ENCODE peak calls at places on chromosomes 3 and 15, in six cellular contexts. One of them, this sample, is unnamed.

GRCh38 chr15:31485911-31486461 is 159.4 kb downstream of the KLF13 start:
- DNase-seq in HepG2: no peak
- DNase-seq in GM12878: no peak
- DNase-seq in K562: no peak
- DNase-seq in SK-N-SH: no peak
- DNase-seq in GM12892: no peak
- DNase-seq in this sample: no peak

GRCh38 chr3:66661628-66662027 is 160.8 kb upstream of the LRIG1 start:
- DNase-seq in K562: no peak
- DNase-seq in GM12878: no peak
- DNase-seq in HepG2: no peak
- DNase-seq in GM12892: no peak
- DNase-seq in SK-N-SH: no peak
- DNase-seq in this sample: no peak

GRCh38 chr3:32922078-32922477 is 29.4 kb upstream of the CCR4 start:
- DNase-seq in SK-N-SH: no peak
- DNase-seq in HepG2: no peak
- DNase-seq in K562: no peak
- DNase-seq in GM12892: no peak
- DNase-seq in GM12878: no peak
- DNase-seq in this sample: no peak

GRCh38 chr3:137217733-137218132 is 259.9 kb downstream of the IL20RB start:
- DNase-seq in K562: peak
- DNase-seq in SK-N-SH: peak
- DNase-seq in HepG2: no peak
- DNase-seq in GM12878: no peak
- DNase-seq in GM12892: no peak
- DNase-seq in this sample: no peak

GRCh38 chr3:140290105-140290504 is 355.1 kb downstream of the CLSTN2 start:
- DNase-seq in GM12878: no peak
- DNase-seq in GM12892: no peak
- DNase-seq in K562: no peak
- DNase-seq in SK-N-SH: no peak
- DNase-seq in HepG2: no peak
- DNase-seq in this sample: no peak

GRCh38 chr3:121707531-121708273 is 41.8 kb downstream of the GOLGB1 start:
- DNase-seq in GM12892: no peak
- DNase-seq in K562: no peak
- DNase-seq in GM12878: no peak
- DNase-seq in HepG2: no peak
- DNase-seq in SK-N-SH: no peak
- DNase-seq in this sample: no peak

GRCh38 chr3:50314342-50314741 is 8.2 kb downstream of the HYAL2 start:
- DNase-seq in HepG2: no peak
- DNase-seq in GM12892: no peak
- DNase-seq in SK-N-SH: no peak
- DNase-seq in K562: no peak
- DNase-seq in GM12878: no peak
- DNase-seq in this sample: no peak

GRCh38 chr15:34271493-34271892 is 46.7 kb downstream of the EMC4 start:
- DNase-seq in GM12892: no peak
- DNase-seq in GM12878: no peak
- DNase-seq in K562: no peak
- DNase-seq in HepG2: peak
- DNase-seq in SK-N-SH: no peak
- DNase-seq in this sample: no peak

GRCh38 chr15:94259863-94260262 is 28.5 kb downstream of the MCTP2 start:
- DNase-seq in GM12892: no peak
- DNase-seq in HepG2: no peak
- DNase-seq in K562: no peak
- DNase-seq in SK-N-SH: no peak
- DNase-seq in GM12878: no peak
- DNase-seq in this sample: no peak

GRCh38 chr3:143329567-143330164 is 210.1 kb downstream of the CHST2 start:
- DNase-seq in SK-N-SH: peak
- DNase-seq in GM12892: no peak
- DNase-seq in GM12878: no peak
- DNase-seq in HepG2: peak
- DNase-seq in K562: no peak
- DNase-seq in this sample: no peak

GRCh38 chr15:95733931-95734330 is 596.6 kb upstream of the NR2F2 start:
- DNase-seq in GM12892: no peak
- DNase-seq in GM12878: no peak
- DNase-seq in SK-N-SH: no peak
- DNase-seq in HepG2: no peak
- DNase-seq in K562: no peak
- DNase-seq in this sample: no peak

GRCh38 chr15:83398591-83398990 is 48.5 kb upstream of the SH3GL3 start:
- DNase-seq in K562: no peak
- DNase-seq in HepG2: no peak
- DNase-seq in GM12878: no peak
- DNase-seq in SK-N-SH: no peak
- DNase-seq in GM12892: no peak
- DNase-seq in this sample: no peak

GRCh38 chr15:22891426-22892210 is 53.2 kb downstream of the NIPA2 start:
- DNase-seq in GM12878: no peak
- DNase-seq in K562: no peak
- DNase-seq in HepG2: no peak
- DNase-seq in GM12892: no peak
- DNase-seq in SK-N-SH: no peak
- DNase-seq in this sample: no peak

GRCh38 chr3:161055210-161055609 is 49.9 kb downstream of the B3GALNT1 start:
- DNase-seq in HepG2: no peak
- DNase-seq in SK-N-SH: peak
- DNase-seq in GM12892: no peak
- DNase-seq in K562: no peak
- DNase-seq in GM12878: no peak
- DNase-seq in this sample: no peak

GRCh38 chr3:70580021-70580420 is 267.6 kb upstream of the MDFIC2 start:
- DNase-seq in GM12892: no peak
- DNase-seq in SK-N-SH: no peak
- DNase-seq in K562: no peak
- DNase-seq in GM12878: no peak
- DNase-seq in HepG2: no peak
- DNase-seq in this sample: no peak

GRCh38 chr3:23723930-23724329 is 81.8 kb upstream of the UBE2E1 start:
- DNase-seq in GM12878: peak
- DNase-seq in GM12892: no peak
- DNase-seq in SK-N-SH: no peak
- DNase-seq in K562: no peak
- DNase-seq in HepG2: no peak
- DNase-seq in this sample: no peak
- TF ChIP-seq TAF1 in GM12878: no peak
- TF ChIP-seq TAF1 in GM12892: no peak
- TF ChIP-seq TAF1 in SK-N-SH: no peak
- TF ChIP-seq TAF1 in K562: no peak
- TF ChIP-seq TAF1 in HepG2: no peak
- TF ChIP-seq TAF1 in this sample: no peak

DNA sequence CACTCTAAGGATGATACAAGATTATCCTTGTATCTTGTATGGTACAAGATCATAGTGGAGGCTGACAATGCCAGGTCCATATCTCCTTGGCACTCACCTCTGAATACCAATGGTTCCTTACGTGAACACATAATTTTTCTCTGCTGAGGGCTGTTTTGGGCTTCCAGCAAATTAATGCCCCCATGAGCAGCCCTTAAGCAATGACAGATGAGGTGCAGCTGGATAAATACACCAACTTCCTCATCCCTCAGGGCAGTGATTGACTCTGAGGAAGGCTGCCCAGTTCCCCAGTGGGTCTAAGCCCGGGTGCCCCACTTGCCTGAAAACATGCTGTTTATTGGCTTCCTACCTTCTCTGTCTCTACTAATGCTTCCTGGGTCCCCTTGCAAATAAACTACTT is 185.0 kb upstream of the TSC22D2 start:
- DNase-seq in SK-N-SH: no peak
- DNase-seq in HepG2: no peak
- DNase-seq in K562: no peak
- DNase-seq in GM12892: no peak
- DNase-seq in GM12878: no peak
- DNase-seq in this sample: no peak
- TF ChIP-seq TAF1 in SK-N-SH: no peak
- TF ChIP-seq TAF1 in HepG2: no peak
- TF ChIP-seq TAF1 in K562: no peak
- TF ChIP-seq TAF1 in GM12892: no peak
- TF ChIP-seq TAF1 in GM12878: no peak
- TF ChIP-seq TAF1 in this sample: no peak

GRCh38 chr3:112084980-112085697 is 1.1 kb upstream of the C3orf52 start:
- DNase-seq in HepG2: peak
- DNase-seq in GM12878: no peak
- DNase-seq in K562: no peak
- DNase-seq in SK-N-SH: no peak
- DNase-seq in GM12892: no peak
- DNase-seq in this sample: no peak

GRCh38 chr3:112088944-112089343 is 2.8 kb downstream of the C3orf52 start:
- DNase-seq in SK-N-SH: no peak
- DNase-seq in GM12878: no peak
- DNase-seq in GM12892: no peak
- DNase-seq in HepG2: no peak
- DNase-seq in K562: no peak
- DNase-seq in this sample: no peak

GRCh38 chr3:112087746-112088145 is 1.6 kb downstream of the C3orf52 start:
- DNase-seq in GM12892: no peak
- DNase-seq in SK-N-SH: no peak
- DNase-seq in GM12878: no peak
- DNase-seq in HepG2: no peak
- DNase-seq in K562: no peak
- DNase-seq in this sample: no peak

GRCh38 chr3:112086857-112087524 is 802 bp downstream of the C3orf52 start:
- DNase-seq in GM12878: no peak
- DNase-seq in K562: no peak
- DNase-seq in SK-N-SH: no peak
- DNase-seq in GM12892: no peak
- DNase-seq in HepG2: no peak
- DNase-seq in this sample: no peak

GRCh38 chr3:112086018-112086854 is at the start of gene C3orf52:
- DNase-seq in GM12878: no peak
- DNase-seq in K562: peak
- DNase-seq in HepG2: peak
- DNase-seq in GM12892: peak
- DNase-seq in SK-N-SH: peak
- DNase-seq in this sample: peak
- TF ChIP-seq TAF1 in GM12878: no peak
- TF ChIP-seq TAF1 in K562: peak
- TF ChIP-seq TAF1 in HepG2: peak
- TF ChIP-seq TAF1 in GM12892: no peak
- TF ChIP-seq TAF1 in SK-N-SH: peak
- TF ChIP-seq TAF1 in this sample: no peak

GRCh38 chr3:51361746-51362145 is 23.3 kb upstream of the MANF start:
- DNase-seq in GM12892: no peak
- DNase-seq in GM12878: no peak
- DNase-seq in HepG2: no peak
- DNase-seq in K562: no peak
- DNase-seq in SK-N-SH: no peak
- DNase-seq in this sample: no peak
- TF ChIP-seq TAF1 in GM12892: no peak
- TF ChIP-seq TAF1 in GM12878: no peak
- TF ChIP-seq TAF1 in HepG2: no peak
- TF ChIP-seq TAF1 in K562: no peak
- TF ChIP-seq TAF1 in SK-N-SH: no peak
- TF ChIP-seq TAF1 in this sample: no peak

GRCh38 chr3:148400754-148401153 is 296.9 kb upstream of the AGTR1 start:
- DNase-seq in SK-N-SH: no peak
- DNase-seq in K562: no peak
- DNase-seq in GM12878: no peak
- DNase-seq in HepG2: no peak
- DNase-seq in GM12892: no peak
- DNase-seq in this sample: no peak
- TF ChIP-seq TAF1 in SK-N-SH: no peak
- TF ChIP-seq TAF1 in K562: no peak
- TF ChIP-seq TAF1 in GM12878: no peak
- TF ChIP-seq TAF1 in HepG2: no peak
- TF ChIP-seq TAF1 in GM12892: no peak
- TF ChIP-seq TAF1 in this sample: no peak

DNA sequence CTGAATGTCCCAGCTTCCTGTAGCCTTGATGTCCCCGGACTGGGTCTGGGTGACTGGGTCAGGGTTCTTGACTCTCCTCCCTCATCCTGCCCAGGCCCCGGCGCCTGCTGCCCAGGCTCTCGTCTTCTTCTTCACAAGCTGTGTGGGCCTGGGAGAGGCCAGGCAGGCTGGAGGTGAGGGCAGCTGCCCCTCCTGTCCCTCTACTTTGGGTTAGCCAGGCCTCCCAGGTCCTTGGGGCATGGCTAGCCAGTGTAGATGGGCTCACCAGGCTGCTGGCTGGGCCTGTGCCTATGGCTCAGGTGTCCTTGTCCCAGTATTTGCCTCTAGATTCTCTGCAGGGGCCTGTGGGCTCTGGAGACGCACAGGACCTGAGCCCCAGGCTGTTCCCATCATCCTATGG is 31.8 kb downstream of the TKT start:
- DNase-seq in SK-N-SH: no peak
- DNase-seq in GM12878: no peak
- DNase-seq in GM12892: no peak
- DNase-seq in K562: no peak
- DNase-seq in HepG2: no peak
- DNase-seq in this sample: no peak
- TF ChIP-seq TAF1 in SK-N-SH: no peak
- TF ChIP-seq TAF1 in GM12878: no peak
- TF ChIP-seq TAF1 in GM12892: no peak
- TF ChIP-seq TAF1 in K562: no peak
- TF ChIP-seq TAF1 in HepG2: no peak
- TF ChIP-seq TAF1 in this sample: no peak

This sample was measured in GM12891.